ENCODE peak calls at places on chromosomes 16 and 17, in ten cellular contexts. I, N, G, J, P, X, U, Z, O and M are unnamed samples.

GRCh38 chr17:35729405-35729833 is 2.0 kb upstream of the RASL10B start:
- DNase-seq in U (peak; percentile 79), I (no peak), G (no peak), Z (no peak), X (no peak), P (no peak), O (no peak), J (no peak), N (no peak), M (no peak)

GRCh38 chr17:3590768-3591167 is 18.4 kb downstream of the TRPV1 start:
- DNase-seq in O (no peak), X (no peak), G (no peak), J (no peak), I (no peak), Z (no peak), N (no peak), P (no peak), U (no peak), M (no peak)

GRCh38 chr17:27376637-27377547 is 79.4 kb upstream of the KSR1 start:
- DNase-seq in P (no peak), O (peak; percentile 17), Z (peak; percentile 59), U (no peak), J (peak; percentile 37), N (peak; percentile 44), I (no peak), X (no peak), G (no peak), M (no peak)

GRCh38 chr16:3029499-3030127 is 5.8 kb downstream of the THOC6 start:
- DNase-seq in O (no peak), X (peak; percentile 79), Z (no peak), U (no peak), P (no peak), J (no peak), G (peak; percentile 72), N (peak; percentile 31), I (no peak), M (no peak)

GRCh38 chr16:877242-878065 is 76.9 kb upstream of the GNG13 start:
- DNase-seq in G (peak; percentile 34), J (no peak), I (no peak), U (no peak), Z (no peak), P (no peak), X (peak; percentile 8), O (peak; percentile 30), N (no peak), M (no peak)

GRCh38 chr17:38674749-38675615 is at the start of gene EPOP:
- DNase-seq in I (peak; percentile 55), U (peak; percentile 93), O (peak; percentile 91), Z (peak; percentile 71), P (peak; percentile 54), N (peak; percentile 76), X (peak; percentile 95), G (peak; percentile 81), J (peak; percentile 93), M (no peak)

GRCh38 chr17:39722965-39723848 is 7.1 kb downstream of the MIEN1 start:
- DNase-seq in G (no peak), N (no peak), I (no peak), U (no peak), Z (no peak), X (no peak), J (no peak), O (no peak), P (no peak), M (no peak)

GRCh38 chr16:22369221-22369811 is 5.1 kb downstream of the CDR2 start:
- DNase-seq in Z (peak; percentile 35), X (no peak), I (no peak), J (peak; percentile 40), P (no peak), U (no peak), G (no peak), O (no peak), N (peak; percentile 79), M (peak; percentile 18)

GRCh38 chr16:56510544-56510943 is 9.3 kb downstream of the BBS2 start:
- DNase-seq in N (no peak), X (no peak), U (no peak), Z (no peak), G (no peak), I (no peak), P (no peak), J (no peak), O (no peak), M (no peak)

GRCh38 chr16:9316008-9316407 is 224.6 kb downstream of the HAPSTR1 start:
- DNase-seq in I (no peak), N (no peak), Z (no peak), P (no peak), G (no peak), O (no peak), X (no peak), U (no peak), J (no peak), M (no peak)

GRCh38 chr16:27853651-27854050 is 209.9 kb downstream of the GSG1L start:
- DNase-seq in X (no peak), P (no peak), N (no peak), G (no peak), Z (no peak), I (no peak), O (peak; percentile 12), U (no peak), J (no peak), M (no peak)

GRCh38 chr17:68587847-68588246 is 13.3 kb downstream of the FAM20A start:
- DNase-seq in Z (no peak), G (no peak), O (no peak), J (no peak), I (no peak), P (no peak), U (no peak), N (no peak), X (no peak), M (no peak)

GRCh38 chr17:42387221-42387657 is 1.0 kb downstream of the STAT3 start:
- DNase-seq in O (peak; percentile 58), U (no peak), P (no peak), G (peak; percentile 54), N (peak; percentile 74), J (no peak), I (no peak), Z (peak; percentile 59), X (no peak), M (no peak)

GRCh38 chr17:77308768-77309726 is 168.3 kb downstream of the SEC14L1 start:
- DNase-seq in P (no peak), U (no peak), X (peak; percentile 78), G (no peak), J (no peak), N (peak; percentile 74), O (peak; percentile 84), Z (peak; percentile 79), I (no peak), M (no peak)

GRCh38 chr16:52128407-52128806 is 418.5 kb downstream of the TOX3 start:
- DNase-seq in X (no peak), Z (no peak), N (no peak), U (no peak), O (no peak), P (no peak), I (no peak), G (no peak), J (no peak), M (no peak)

GRCh38 chr16:23207485-23207884 is 24.9 kb downstream of the SCNN1G start:
- DNase-seq in J (no peak), P (no peak), N (no peak), G (no peak), I (no peak), X (no peak), O (no peak), U (peak; percentile 13), Z (no peak), M (no peak)

DNA sequence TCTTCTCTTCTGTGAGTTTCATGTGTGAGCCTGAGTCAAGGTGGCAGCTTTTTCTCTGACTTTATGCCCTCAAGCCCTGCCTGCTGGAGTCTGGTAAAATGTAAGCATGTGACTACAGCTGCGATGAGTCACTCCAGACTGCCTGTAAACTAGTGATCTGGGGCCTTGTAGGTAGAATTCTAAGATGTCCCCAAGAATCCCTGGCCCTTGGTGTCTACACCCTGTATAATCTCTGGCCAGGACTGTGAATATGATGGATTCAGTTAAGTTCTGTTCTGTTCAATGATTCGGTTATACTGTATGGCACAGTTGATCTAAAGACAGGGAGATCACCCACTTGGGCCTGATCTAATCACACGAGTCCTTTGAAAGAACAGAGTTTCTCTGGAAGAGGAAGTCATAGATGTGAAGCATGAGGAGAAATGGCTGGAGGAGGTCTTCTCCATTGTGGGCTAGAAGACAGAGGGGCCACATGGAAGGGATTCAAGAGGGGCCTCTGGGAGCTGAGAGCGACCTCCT is 29.8 kb downstream of the PRSS54 start:
- DNase-seq in I (no peak), X (no peak), N (peak; percentile 84), U (no peak), J (peak; percentile 58), G (no peak), P (no peak), O (no peak), Z (peak; percentile 70), M (no peak)
- TF ChIP-seq CTCF in I (no peak), X (no peak), N (no peak), U (no peak), J (no peak), G (no peak), P (no peak), O (no peak), Z (no peak), M (no peak)

GRCh38 chr16:80997964-80998620 is 8.6 kb downstream of the CMC2 start:
- DNase-seq in I (no peak), G (no peak), X (no peak), O (no peak), U (no peak), Z (no peak), P (no peak), N (no peak), J (no peak), M (no peak)
- H3K4me3 ChIP-seq in I (no peak overlapping the region), G (no peak overlapping the region), X (peak overlapping the region; percentile 50), O (no peak overlapping the region), U (no peak overlapping the region), Z (no peak overlapping the region), P (no peak overlapping the region), N (no peak overlapping the region), J (peak overlapping the region; percentile 40), M (no peak overlapping the region)

DNA sequence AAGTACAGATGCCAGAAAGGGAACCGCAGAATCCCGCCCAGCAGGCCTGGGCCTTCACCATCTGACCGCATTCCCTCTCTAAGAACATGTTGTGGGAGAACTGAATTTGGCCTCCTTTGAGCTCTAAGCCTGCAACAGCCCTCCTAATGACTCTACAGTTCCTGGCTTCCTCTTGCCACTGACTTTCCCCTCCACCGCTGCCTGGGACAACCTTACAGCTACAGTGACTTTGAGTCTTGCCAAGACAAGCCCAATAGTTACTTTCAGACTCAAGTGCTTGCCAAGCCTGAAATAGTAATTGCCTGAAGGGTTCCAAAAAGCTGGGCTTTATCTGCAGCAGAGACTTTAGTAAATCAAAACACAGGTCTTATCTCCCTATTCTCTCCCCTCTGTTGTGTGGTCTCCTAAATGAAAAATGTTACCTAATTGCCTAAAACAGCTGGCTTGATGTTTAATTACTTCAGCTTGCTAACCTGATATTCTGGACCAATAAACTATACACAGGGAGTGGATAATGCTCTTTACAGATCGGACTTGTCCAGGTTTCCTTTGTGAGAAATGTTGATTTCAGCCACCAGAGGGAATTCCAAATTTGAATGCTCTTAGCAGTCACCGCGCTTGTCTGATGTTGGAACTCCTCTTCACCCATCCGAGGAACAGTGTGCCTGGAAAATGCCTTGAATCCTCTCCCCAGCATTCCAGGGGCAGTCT is 85.1 kb upstream of the TBX2 start:
- DNase-seq in X (no peak), O (no peak), U (no peak), Z (peak; percentile 89), P (no peak), N (peak; percentile 60), J (no peak), G (no peak), I (peak; percentile 51), M (no peak)
- TF ChIP-seq CTCF in X (no peak), O (no peak), U (no peak), Z (peak; percentile 2), P (no peak), N (peak; percentile 29), J (no peak), G (no peak), I (no peak), M (no peak)

GRCh38 chr17:74465378-74466110 is 890 bp upstream of the CD300A start:
- DNase-seq in N (no peak), O (no peak), X (no peak), I (no peak), P (no peak), J (no peak), U (no peak), Z (no peak), G (no peak), M (no peak)
- H3K4me3 ChIP-seq in N (no peak overlapping the region), O (no peak overlapping the region), X (no peak overlapping the region), I (no peak overlapping the region), P (no peak overlapping the region), J (no peak overlapping the region), U (no peak overlapping the region), Z (no peak overlapping the region), G (no peak overlapping the region), M (peak overlapping the region; percentile 80)